ENCODE peak calls at places on chromosome X, in six cellular contexts. One of them, this sample, is unnamed. For H3K4me1 and H3K9me3, the result is how much of the 10 kb centered on the place peaks cover.

GRCh38 chrX:119417842-119418241 is 18.7 kb downstream of the SLC25A43 start:
- DNase-seq in H9: no peak
- DNase-seq in naive thymus-derived CD4-positive, alpha-beta T cell: no peak
- DNase-seq in astrocyte: no peak
- DNase-seq in CD8-positive, alpha-beta T cell: no peak
- DNase-seq in transverse colon: no peak
- DNase-seq in this sample: peak

GRCh38 chrX:111837226-111837625 is 38.8 kb upstream of the TRPC5OS start:
- DNase-seq in H9: no peak
- DNase-seq in astrocyte: no peak
- DNase-seq in transverse colon: no peak
- DNase-seq in CD8-positive, alpha-beta T cell: no peak
- DNase-seq in naive thymus-derived CD4-positive, alpha-beta T cell: no peak
- DNase-seq in this sample: no peak

GRCh38 chrX:13208281-13208935 is 111.4 kb downstream of the ATXN3L start:
- DNase-seq in astrocyte: no peak
- DNase-seq in naive thymus-derived CD4-positive, alpha-beta T cell: no peak
- DNase-seq in CD8-positive, alpha-beta T cell: no peak
- DNase-seq in transverse colon: no peak
- DNase-seq in H9: no peak
- DNase-seq in this sample: no peak

GRCh38 chrX:68841251-68842049 is 12.6 kb downstream of the EFNB1 start:
- DNase-seq in transverse colon: peak
- DNase-seq in H9: no peak
- DNase-seq in CD8-positive, alpha-beta T cell: no peak
- DNase-seq in naive thymus-derived CD4-positive, alpha-beta T cell: no peak
- DNase-seq in astrocyte: no peak
- DNase-seq in this sample: peak

GRCh38 chrX:108122748-108123147 is 31.2 kb downstream of the ATG4A start:
- DNase-seq in astrocyte: peak
- DNase-seq in transverse colon: no peak
- DNase-seq in CD8-positive, alpha-beta T cell: no peak
- DNase-seq in H9: no peak
- DNase-seq in naive thymus-derived CD4-positive, alpha-beta T cell: no peak
- DNase-seq in this sample: no peak

GRCh38 chrX:106397788-106398538 is 213.8 kb upstream of the RADX start:
- DNase-seq in astrocyte: no peak
- DNase-seq in CD8-positive, alpha-beta T cell: no peak
- DNase-seq in transverse colon: no peak
- DNase-seq in H9: no peak
- DNase-seq in naive thymus-derived CD4-positive, alpha-beta T cell: no peak
- DNase-seq in this sample: no peak

GRCh38 chrX:39613508-39613921 is 484.2 kb downstream of the BCOR start:
- DNase-seq in H9: peak
- DNase-seq in astrocyte: no peak
- DNase-seq in naive thymus-derived CD4-positive, alpha-beta T cell: no peak
- DNase-seq in transverse colon: peak
- DNase-seq in CD8-positive, alpha-beta T cell: no peak
- DNase-seq in this sample: peak

GRCh38 chrX:109856974-109857373 is 123.9 kb upstream of the ACSL4 start:
- DNase-seq in CD8-positive, alpha-beta T cell: no peak
- DNase-seq in naive thymus-derived CD4-positive, alpha-beta T cell: peak
- DNase-seq in astrocyte: no peak
- DNase-seq in transverse colon: no peak
- DNase-seq in H9: no peak
- DNase-seq in this sample: peak

GRCh38 chrX:545488-545887 is 85.1 kb upstream of the SHOX start:
- DNase-seq in CD8-positive, alpha-beta T cell: no peak
- DNase-seq in transverse colon: no peak
- DNase-seq in astrocyte: no peak
- DNase-seq in H9: no peak
- DNase-seq in naive thymus-derived CD4-positive, alpha-beta T cell: no peak
- DNase-seq in this sample: no peak

GRCh38 chrX:123322531-123322930 is 138.5 kb downstream of the GRIA3 start:
- DNase-seq in transverse colon: no peak
- DNase-seq in astrocyte: no peak
- DNase-seq in H9: no peak
- DNase-seq in CD8-positive, alpha-beta T cell: no peak
- DNase-seq in naive thymus-derived CD4-positive, alpha-beta T cell: no peak
- DNase-seq in this sample: no peak

GRCh38 chrX:25858273-25858880 is 279.8 kb upstream of the MAGEB18 start:
- DNase-seq in transverse colon: no peak
- DNase-seq in astrocyte: no peak
- DNase-seq in naive thymus-derived CD4-positive, alpha-beta T cell: no peak
- DNase-seq in CD8-positive, alpha-beta T cell: no peak
- DNase-seq in H9: no peak
- DNase-seq in this sample: no peak

GRCh38 chrX:42189601-42190000 is 266.2 kb upstream of the CASK start:
- DNase-seq in astrocyte: no peak
- DNase-seq in naive thymus-derived CD4-positive, alpha-beta T cell: no peak
- DNase-seq in CD8-positive, alpha-beta T cell: no peak
- DNase-seq in transverse colon: no peak
- DNase-seq in H9: no peak
- DNase-seq in this sample: no peak

GRCh38 chrX:134171661-134172587 is 65.1 kb upstream of the CCDC160 start:
- DNase-seq in astrocyte: no peak
- DNase-seq in CD8-positive, alpha-beta T cell: peak
- DNase-seq in naive thymus-derived CD4-positive, alpha-beta T cell: peak
- DNase-seq in transverse colon: no peak
- DNase-seq in H9: peak
- DNase-seq in this sample: peak

GRCh38 chrX:650801-651200 is 20.2 kb downstream of the SHOX start:
- DNase-seq in naive thymus-derived CD4-positive, alpha-beta T cell: no peak
- DNase-seq in H9: no peak
- DNase-seq in astrocyte: no peak
- DNase-seq in CD8-positive, alpha-beta T cell: no peak
- DNase-seq in transverse colon: no peak
- DNase-seq in this sample: no peak

GRCh38 chrX:3145716-3146115 is 104.4 kb downstream of the ARSF start:
- DNase-seq in CD8-positive, alpha-beta T cell: no peak
- DNase-seq in H9: no peak
- DNase-seq in naive thymus-derived CD4-positive, alpha-beta T cell: no peak
- DNase-seq in transverse colon: no peak
- DNase-seq in astrocyte: no peak
- DNase-seq in this sample: no peak

GRCh38 chrX:148530464-148531077 is 30.2 kb downstream of the AFF2 start:
- DNase-seq in H9: no peak
- DNase-seq in transverse colon: no peak
- DNase-seq in astrocyte: peak
- DNase-seq in naive thymus-derived CD4-positive, alpha-beta T cell: peak
- DNase-seq in CD8-positive, alpha-beta T cell: no peak
- DNase-seq in this sample: no peak

GRCh38 chrX:16484338-16484737 is 165.6 kb upstream of the S100G start:
- DNase-seq in transverse colon: no peak
- DNase-seq in naive thymus-derived CD4-positive, alpha-beta T cell: peak
- DNase-seq in astrocyte: peak
- DNase-seq in CD8-positive, alpha-beta T cell: peak
- DNase-seq in H9: no peak
- DNase-seq in this sample: no peak

GRCh38 chrX:103464071-103464773 is 55.1 kb downstream of the RAB40A start:
- DNase-seq in astrocyte: peak
- DNase-seq in CD8-positive, alpha-beta T cell: peak
- DNase-seq in naive thymus-derived CD4-positive, alpha-beta T cell: peak
- DNase-seq in H9: peak
- DNase-seq in transverse colon: peak
- DNase-seq in this sample: peak

GRCh38 chrX:154136627-154137161 is 7.3 kb upstream of the OPN1LW start:
- DNase-seq in naive thymus-derived CD4-positive, alpha-beta T cell: peak
- DNase-seq in transverse colon: peak
- DNase-seq in astrocyte: peak
- DNase-seq in H9: peak
- DNase-seq in CD8-positive, alpha-beta T cell: peak
- DNase-seq in this sample: peak

GRCh38 chrX:41275661-41276609 is 58.0 kb upstream of the DDX3X start:
- DNase-seq in H9: peak
- DNase-seq in CD8-positive, alpha-beta T cell: peak
- DNase-seq in naive thymus-derived CD4-positive, alpha-beta T cell: peak
- DNase-seq in transverse colon: peak
- DNase-seq in astrocyte: peak
- DNase-seq in this sample: peak

GRCh38 chrX:87528487-87528886 is 10.9 kb downstream of the KLHL4 start:
- DNase-seq in naive thymus-derived CD4-positive, alpha-beta T cell: no peak
- DNase-seq in CD8-positive, alpha-beta T cell: no peak
- DNase-seq in H9: no peak
- DNase-seq in transverse colon: no peak
- DNase-seq in astrocyte: no peak
- DNase-seq in this sample: no peak

GRCh38 chrX:134373736-134374135 is 86.2 kb upstream of the HPRT1 start:
- DNase-seq in CD8-positive, alpha-beta T cell: no peak
- DNase-seq in H9: no peak
- DNase-seq in naive thymus-derived CD4-positive, alpha-beta T cell: no peak
- DNase-seq in astrocyte: no peak
- DNase-seq in transverse colon: no peak
- DNase-seq in this sample: no peak

GRCh38 chrX:145817666-145818521 is at the start of gene SLITRK2:
- DNase-seq in naive thymus-derived CD4-positive, alpha-beta T cell: no peak
- DNase-seq in transverse colon: no peak
- DNase-seq in CD8-positive, alpha-beta T cell: no peak
- DNase-seq in astrocyte: no peak
- DNase-seq in H9: peak
- DNase-seq in this sample: no peak

GRCh38 chrX:8453619-8454018 is 11.0 kb upstream of the VCX3B start:
- DNase-seq in H9: no peak
- DNase-seq in CD8-positive, alpha-beta T cell: no peak
- DNase-seq in transverse colon: no peak
- DNase-seq in astrocyte: no peak
- DNase-seq in naive thymus-derived CD4-positive, alpha-beta T cell: no peak
- DNase-seq in this sample: no peak

GRCh38 chrX:44241551-44241950 is 101.9 kb downstream of the EFHC2 start:
- DNase-seq in transverse colon: no peak
- DNase-seq in astrocyte: no peak
- DNase-seq in CD8-positive, alpha-beta T cell: no peak
- DNase-seq in H9: no peak
- DNase-seq in naive thymus-derived CD4-positive, alpha-beta T cell: no peak
- DNase-seq in this sample: no peak

GRCh38 chrX:78104447-78105176 is 564 bp downstream of the PGK1 start:
- DNase-seq in naive thymus-derived CD4-positive, alpha-beta T cell: peak
- DNase-seq in astrocyte: peak
- DNase-seq in H9: no peak
- DNase-seq in CD8-positive, alpha-beta T cell: peak
- DNase-seq in transverse colon: peak
- DNase-seq in this sample: peak

GRCh38 chrX:8815460-8816065 is 14.4 kb upstream of the FAM9A start:
- DNase-seq in transverse colon: no peak
- DNase-seq in astrocyte: peak
- DNase-seq in naive thymus-derived CD4-positive, alpha-beta T cell: peak
- DNase-seq in H9: no peak
- DNase-seq in CD8-positive, alpha-beta T cell: no peak
- DNase-seq in this sample: peak

GRCh38 chrX:31199051-31199769 is 127.4 kb upstream of the FTHL17 start:
- DNase-seq in CD8-positive, alpha-beta T cell: no peak
- DNase-seq in naive thymus-derived CD4-positive, alpha-beta T cell: no peak
- DNase-seq in astrocyte: no peak
- DNase-seq in H9: no peak
- DNase-seq in transverse colon: no peak
- DNase-seq in this sample: peak

GRCh38 chrX:40108959-40109287 is 11.2 kb upstream of the BCOR start:
- DNase-seq in naive thymus-derived CD4-positive, alpha-beta T cell: no peak
- DNase-seq in transverse colon: peak
- DNase-seq in CD8-positive, alpha-beta T cell: peak
- DNase-seq in astrocyte: peak
- DNase-seq in H9: peak
- DNase-seq in this sample: peak

GRCh38 chrX:45145492-45146215 is 55.0 kb downstream of the DIPK2B start:
- DNase-seq in CD8-positive, alpha-beta T cell: no peak
- DNase-seq in transverse colon: no peak
- DNase-seq in astrocyte: no peak
- DNase-seq in H9: no peak
- DNase-seq in naive thymus-derived CD4-positive, alpha-beta T cell: no peak
- DNase-seq in this sample: no peak

GRCh38 chrX:39650883-39651282 is 446.9 kb downstream of the BCOR start:
- DNase-seq in CD8-positive, alpha-beta T cell: no peak
- DNase-seq in H9: no peak
- DNase-seq in transverse colon: no peak
- DNase-seq in astrocyte: no peak
- DNase-seq in naive thymus-derived CD4-positive, alpha-beta T cell: no peak
- DNase-seq in this sample: no peak

GRCh38 chrX:142201113-142201512 is 4.0 kb downstream of the MAGEC2 start:
- DNase-seq in naive thymus-derived CD4-positive, alpha-beta T cell: no peak
- DNase-seq in H9: no peak
- DNase-seq in astrocyte: no peak
- DNase-seq in transverse colon: no peak
- DNase-seq in CD8-positive, alpha-beta T cell: no peak
- DNase-seq in this sample: no peak
- H3K4me1 ChIP-seq in naive thymus-derived CD4-positive, alpha-beta T cell: under half
- H3K4me1 ChIP-seq in H9: under half
- H3K4me1 ChIP-seq in astrocyte: under half
- H3K4me1 ChIP-seq in transverse colon: under half
- H3K4me1 ChIP-seq in CD8-positive, alpha-beta T cell: under half
- H3K4me1 ChIP-seq in this sample: under half

GRCh38 chrX:142711801-142712200 is 313.9 kb upstream of the SPANXN4 start:
- DNase-seq in transverse colon: no peak
- DNase-seq in naive thymus-derived CD4-positive, alpha-beta T cell: no peak
- DNase-seq in CD8-positive, alpha-beta T cell: no peak
- DNase-seq in H9: no peak
- DNase-seq in astrocyte: no peak
- DNase-seq in this sample: no peak
- H3K27ac ChIP-seq in transverse colon: no peak
- H3K27ac ChIP-seq in naive thymus-derived CD4-positive, alpha-beta T cell: no peak
- H3K27ac ChIP-seq in CD8-positive, alpha-beta T cell: no peak
- H3K27ac ChIP-seq in H9: no peak
- H3K27ac ChIP-seq in astrocyte: no peak
- H3K27ac ChIP-seq in this sample: no peak

GRCh38 chrX:56564921-56565861 is 1.8 kb downstream of the UBQLN2 start:
- DNase-seq in transverse colon: no peak
- DNase-seq in naive thymus-derived CD4-positive, alpha-beta T cell: peak
- DNase-seq in astrocyte: no peak
- DNase-seq in CD8-positive, alpha-beta T cell: no peak
- DNase-seq in H9: no peak
- DNase-seq in this sample: no peak

GRCh38 chrX:56564182-56564885 is 907 bp downstream of the UBQLN2 start:
- DNase-seq in naive thymus-derived CD4-positive, alpha-beta T cell: peak
- DNase-seq in astrocyte: peak
- DNase-seq in CD8-positive, alpha-beta T cell: peak
- DNase-seq in transverse colon: peak
- DNase-seq in H9: no peak
- DNase-seq in this sample: peak

GRCh38 chrX:56563231-56564116 is at the start of gene UBQLN2:
- DNase-seq in CD8-positive, alpha-beta T cell: peak
- DNase-seq in transverse colon: peak
- DNase-seq in naive thymus-derived CD4-positive, alpha-beta T cell: peak
- DNase-seq in astrocyte: peak
- DNase-seq in H9: peak
- DNase-seq in this sample: peak
- H3K9me3 ChIP-seq in CD8-positive, alpha-beta T cell: under half
- H3K9me3 ChIP-seq in transverse colon: under half
- H3K9me3 ChIP-seq in naive thymus-derived CD4-positive, alpha-beta T cell: under half
- H3K9me3 ChIP-seq in astrocyte: under half
- H3K9me3 ChIP-seq in H9: under half
- H3K9me3 ChIP-seq in this sample: under half

DNA sequence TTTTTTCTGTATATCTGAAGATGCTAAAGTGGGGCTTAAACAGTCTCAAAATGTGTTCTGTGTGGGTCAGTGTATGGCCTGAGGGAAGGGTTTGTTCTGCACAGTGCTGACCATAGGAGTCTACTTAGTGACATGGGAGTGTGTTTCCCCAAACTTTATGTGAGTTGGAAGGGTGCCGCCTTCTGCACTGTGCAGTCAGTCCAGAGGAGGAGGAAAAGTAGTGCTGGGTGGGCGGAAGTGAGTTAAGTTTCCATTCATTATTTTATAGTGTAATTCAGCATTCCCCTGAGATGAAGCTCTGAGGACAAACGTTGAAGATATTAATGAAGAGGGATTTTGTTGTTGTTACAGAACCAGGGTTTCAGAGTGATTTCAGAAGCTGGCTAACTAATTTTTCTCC is 2.9 kb downstream of the CHST7 start:
- DNase-seq in H9: no peak
- DNase-seq in astrocyte: no peak
- DNase-seq in naive thymus-derived CD4-positive, alpha-beta T cell: no peak
- DNase-seq in CD8-positive, alpha-beta T cell: no peak
- DNase-seq in transverse colon: no peak
- DNase-seq in this sample: no peak
- H3K4me1 ChIP-seq in H9: under half
- H3K4me1 ChIP-seq in astrocyte: under half
- H3K4me1 ChIP-seq in naive thymus-derived CD4-positive, alpha-beta T cell: under half
- H3K4me1 ChIP-seq in CD8-positive, alpha-beta T cell: under half
- H3K4me1 ChIP-seq in transverse colon: under half
- H3K4me1 ChIP-seq in this sample: under half